ENCODE peak calls at places on chromosome 13, in five cellular contexts. C, U, I, H and O are unnamed samples.

GRCh38 chr13:98853791-98854191 is 101.3 kb upstream of the SLC15A1 start:
- DNase-seq in C (peak; percentile 46), U (no peak), I (no peak), H (no peak), O (no peak)

GRCh38 chr13:84255226-84255625 is 373.0 kb upstream of the SLITRK1 start:
- DNase-seq in C (no peak), U (no peak), I (no peak), H (no peak), O (no peak)

GRCh38 chr13:26213345-26213744 is 8.8 kb downstream of the RNF6 start:
- DNase-seq in C (no peak), U (no peak), I (no peak), H (no peak), O (no peak)

GRCh38 chr13:113023694-113024430 is 54.8 kb downstream of the MCF2L start:
- DNase-seq in C (no peak), U (no peak), I (no peak), H (no peak), O (no peak)

GRCh38 chr13:95155093-95155492 is 146.2 kb downstream of the ABCC4 start:
- DNase-seq in C (no peak), U (peak; percentile 16), I (no peak), H (no peak), O (no peak)

GRCh38 chr13:38350114-38350617 is 515 bp downstream of the UFM1 start:
- DNase-seq in C (peak; percentile 37), U (peak; percentile 64), I (peak; percentile 5), H (peak; percentile 23), O (peak; percentile 20)

GRCh38 chr13:31882794-31883193 is 143.5 kb downstream of the RXFP2 start:
- DNase-seq in C (no peak), U (no peak), I (no peak), H (no peak), O (no peak)

GRCh38 chr13:114129649-114130062 is 2.8 kb downstream of the RASA3 start:
- DNase-seq in C (no peak), U (peak; percentile 36), I (no peak), H (no peak), O (no peak)